ENCODE peak calls at places on chromosomes 11 and 22, in five cellular contexts. T, U, Q, H and Z are unnamed samples.
A peak's percentile ranks its signal among the peaks of the same experiment; 100 is the strongest.

GRCh38 chr11:34356918-34357645 is 728 bp downstream of the ABTB2 start:
- DNase-seq in T (no peak), U (peak; percentile 40), Q (peak; percentile 84), H (peak; percentile 51), Z (peak; percentile 89)

GRCh38 chr11:19553683-19554333 is 158.8 kb upstream of the NAV2 start:
- DNase-seq in T (peak; percentile 50), U (peak; percentile 78), Q (peak; percentile 78), H (peak; percentile 62), Z (peak; percentile 94)

GRCh38 chr11:116582621-116583020 is 190.2 kb downstream of the BUD13 start:
- DNase-seq in T (no peak), U (no peak), Q (no peak), H (no peak), Z (no peak)

GRCh38 chr11:8839957-8840945 is 70.7 kb upstream of the AKIP1 start:
- DNase-seq in T (no peak), U (peak; percentile 36), Q (peak; percentile 65), H (peak; percentile 74), Z (peak; percentile 77)

GRCh38 chr11:62545437-62546243 is 966 bp downstream of the AHNAK start:
- DNase-seq in T (peak; percentile 82), U (peak; percentile 96), Q (peak; percentile 97), H (peak; percentile 93), Z (peak; percentile 93)

GRCh38 chr22:48860557-48860956 is 967.1 kb downstream of the BRD1 start:
- DNase-seq in T (no peak), U (no peak), Q (no peak), H (no peak), Z (no peak)

GRCh38 chr11:125337836-125338235 is 158.2 kb downstream of the FEZ1 start:
- DNase-seq in T (no peak), U (peak; percentile 34), Q (no peak), H (peak; percentile 28), Z (peak; percentile 42)

GRCh38 chr11:111665779-111666178 is 63.5 kb downstream of the SIK2 start:
- DNase-seq in T (no peak), U (no peak), Q (peak; percentile 50), H (peak; percentile 71), Z (peak; percentile 71)

GRCh38 chr22:19759994-19760651 is 455 bp upstream of the TBX1 start:
- DNase-seq in T (no peak), U (no peak), Q (no peak), H (no peak), Z (no peak)

GRCh38 chr22:50674606-50675552 is 2.3 kb downstream of the SHANK3 start:
- DNase-seq in T (no peak), U (no peak), Q (peak; percentile 89), H (no peak), Z (peak; percentile 96)

GRCh38 chr11:107924306-107924705 is 3.9 kb upstream of the RAB39A start:
- DNase-seq in T (no peak), U (no peak), Q (no peak), H (no peak), Z (no peak)

GRCh38 chr11:16605440-16605970 is 132.9 kb upstream of the C11orf58 start:
- DNase-seq in T (no peak), U (peak; percentile 52), Q (peak; percentile 53), H (peak; percentile 44), Z (peak; percentile 78)

GRCh38 chr22:45576273-45576625 is 73.6 kb downstream of the FBLN1 start:
- DNase-seq in T (no peak), U (no peak), Q (no peak), H (no peak), Z (no peak)
- H3K4me3 ChIP-seq in T (no peak overlapping the region), U (no peak overlapping the region), Q (no peak overlapping the region), H (no peak overlapping the region), Z (no peak overlapping the region)

DNA sequence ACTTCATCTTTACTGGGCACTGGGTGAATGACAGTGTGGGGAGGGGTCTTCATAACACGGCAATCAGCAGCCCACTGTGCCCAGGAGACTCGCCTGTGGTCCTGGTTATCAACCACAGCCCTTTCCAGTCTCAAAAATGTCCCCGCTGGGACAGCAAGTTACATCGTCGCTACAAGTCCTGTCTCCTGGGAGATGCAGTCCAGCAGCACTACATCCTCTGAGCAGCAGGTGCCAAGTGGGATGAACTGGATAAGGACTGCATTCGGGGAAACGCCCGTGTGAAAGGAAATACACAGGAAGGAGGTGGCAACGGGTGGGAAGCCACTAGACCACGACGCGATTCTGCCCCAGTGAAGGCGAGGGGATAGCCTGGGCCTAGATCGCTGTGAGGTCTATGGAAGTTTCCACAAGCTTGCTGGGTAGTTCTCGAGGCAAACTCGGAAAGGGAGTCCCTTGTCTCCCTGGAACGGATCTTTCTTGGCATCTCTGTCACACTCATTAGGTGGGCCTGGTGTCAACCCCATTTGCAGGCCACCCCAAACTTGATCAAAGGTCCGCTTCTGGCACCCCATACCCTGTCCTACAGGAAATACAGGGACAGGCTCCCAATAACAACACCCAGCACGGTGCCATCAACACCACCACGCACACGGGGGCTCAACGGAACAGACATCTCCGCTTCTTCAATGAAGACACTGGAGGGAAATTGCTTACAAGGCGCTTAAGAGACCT is 4.4 kb downstream of the ASCL2 start:
- DNase-seq in T (no peak), U (no peak), Q (no peak), H (no peak), Z (peak; percentile 29)
- H3K27me3 ChIP-seq in T (no peaks in the 10 kb centered on the region), U (peaks cover 37% of the 10 kb centered on the region), Q (peaks cover 17% of the 10 kb centered on the region), H (peaks cover 63% of the 10 kb centered on the region), Z (peaks cover 67% of the 10 kb centered on the region)

GRCh38 chr22:17928391-17928790 is 96.0 kb downstream of the MICAL3 start:
- DNase-seq in T (no peak), U (no peak), Q (no peak), H (no peak), Z (no peak)
- H3K4me1 ChIP-seq in T (peaks cover 35% of the 10 kb centered on the region), U (peaks cover 45% of the 10 kb centered on the region), Q (peaks cover 4% of the 10 kb centered on the region), H (peaks cover 16% of the 10 kb centered on the region), Z (no peaks in the 10 kb centered on the region)

GRCh38 chr22:26485991-26486390 is 2.3 kb downstream of the SRRD start:
- DNase-seq in T (no peak), U (no peak), Q (no peak), H (no peak), Z (no peak)

GRCh38 chr22:26484360-26484706 is 656 bp downstream of the SRRD start:
- DNase-seq in T (no peak), U (no peak), Q (no peak), H (peak; percentile 31), Z (no peak)

GRCh38 chr22:26486394-26486793 is 2.7 kb downstream of the SRRD start:
- DNase-seq in T (no peak), U (no peak), Q (no peak), H (no peak), Z (no peak)

GRCh38 chr22:26483439-26484359 is at the start of the genes HPS4 and SRRD:
- DNase-seq in T (peak; percentile 67), U (peak; percentile 85), Q (peak; percentile 96), H (peak; percentile 88), Z (peak; percentile 97)

DNA sequence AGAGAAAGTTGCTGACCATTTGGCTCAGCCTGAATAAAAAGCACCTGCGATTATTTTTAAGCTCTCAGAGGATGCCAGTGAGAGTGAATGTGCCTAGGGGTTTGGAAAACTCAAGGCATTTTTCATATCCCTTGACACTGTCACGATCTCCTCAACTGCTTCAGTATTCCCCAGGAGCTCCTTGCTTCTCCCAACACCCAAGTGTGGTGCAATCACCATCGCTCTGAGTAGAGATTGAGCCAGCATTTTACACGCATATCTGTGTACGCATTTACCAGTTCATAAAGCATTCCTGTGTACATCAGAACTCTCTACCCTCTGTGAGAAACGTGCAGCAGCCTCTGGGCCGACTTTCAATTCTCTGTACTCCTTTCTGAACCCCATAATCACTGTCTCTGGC is 1.3 kb downstream of the SRRD start:
- DNase-seq in T (no peak), U (no peak), Q (no peak), H (no peak), Z (no peak)
- H3K4me3 ChIP-seq in T (no peak overlapping the region), U (no peak overlapping the region), Q (no peak overlapping the region), H (no peak overlapping the region), Z (peak overlapping the region; percentile 100)

DNA sequence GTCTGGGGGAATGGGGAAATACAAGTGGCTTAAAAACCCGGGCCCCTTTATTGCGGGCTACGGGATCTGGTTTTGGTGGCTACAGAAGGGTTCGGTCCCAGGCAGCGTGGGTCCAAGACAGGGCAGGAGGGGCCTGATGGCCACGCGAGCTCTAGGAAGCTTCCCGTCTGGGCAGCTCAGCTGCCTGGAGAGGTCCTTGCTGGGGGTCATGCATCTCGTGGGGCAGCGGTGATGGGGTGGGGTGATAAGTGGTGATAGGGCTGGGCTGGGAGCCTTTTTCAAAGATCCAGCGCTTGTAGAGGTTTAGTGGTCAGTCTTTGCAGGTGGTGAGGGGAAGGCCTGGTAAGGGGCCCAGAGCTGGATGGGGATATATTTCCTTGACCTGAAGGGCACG is 806 bp downstream of the PHOX2A start:
- DNase-seq in T (no peak), U (no peak), Q (no peak), H (no peak), Z (no peak)
- H3K27me3 ChIP-seq in T (peaks cover 11% of the 10 kb centered on the region), U (peaks cover 98% of the 10 kb centered on the region), Q (peaks cover 50% of the 10 kb centered on the region), H (peaks cover 72% of the 10 kb centered on the region), Z (peaks cover 81% of the 10 kb centered on the region)

GRCh38 chr11:36008576-36008975 is 64.7 kb downstream of the LDLRAD3 start:
- DNase-seq in T (no peak), U (no peak), Q (no peak), H (peak; percentile 48), Z (no peak)
- H3K4me1 ChIP-seq in T (peaks cover 31% of the 10 kb centered on the region), U (peaks cover 15% of the 10 kb centered on the region), Q (peaks cover 10% of the 10 kb centered on the region), H (peaks cover 16% of the 10 kb centered on the region), Z (peaks cover 4% of the 10 kb centered on the region)

GRCh38 chr11:73380897-73381410 is 4.8 kb downstream of the RELT start:
- DNase-seq in T (no peak), U (no peak), Q (no peak), H (no peak), Z (no peak)

GRCh38 chr11:73376803-73377629 is 817 bp downstream of the RELT start:
- DNase-seq in T (peak; percentile 51), U (no peak), Q (peak; percentile 74), H (peak; percentile 72), Z (peak; percentile 81)

GRCh38 chr11:73381589-73381988 is 5.4 kb downstream of the RELT start:
- DNase-seq in T (no peak), U (no peak), Q (no peak), H (no peak), Z (no peak)

GRCh38 chr11:73380321-73380720 is 4.1 kb downstream of the RELT start:
- DNase-seq in T (no peak), U (no peak), Q (no peak), H (no peak), Z (no peak)

DNA sequence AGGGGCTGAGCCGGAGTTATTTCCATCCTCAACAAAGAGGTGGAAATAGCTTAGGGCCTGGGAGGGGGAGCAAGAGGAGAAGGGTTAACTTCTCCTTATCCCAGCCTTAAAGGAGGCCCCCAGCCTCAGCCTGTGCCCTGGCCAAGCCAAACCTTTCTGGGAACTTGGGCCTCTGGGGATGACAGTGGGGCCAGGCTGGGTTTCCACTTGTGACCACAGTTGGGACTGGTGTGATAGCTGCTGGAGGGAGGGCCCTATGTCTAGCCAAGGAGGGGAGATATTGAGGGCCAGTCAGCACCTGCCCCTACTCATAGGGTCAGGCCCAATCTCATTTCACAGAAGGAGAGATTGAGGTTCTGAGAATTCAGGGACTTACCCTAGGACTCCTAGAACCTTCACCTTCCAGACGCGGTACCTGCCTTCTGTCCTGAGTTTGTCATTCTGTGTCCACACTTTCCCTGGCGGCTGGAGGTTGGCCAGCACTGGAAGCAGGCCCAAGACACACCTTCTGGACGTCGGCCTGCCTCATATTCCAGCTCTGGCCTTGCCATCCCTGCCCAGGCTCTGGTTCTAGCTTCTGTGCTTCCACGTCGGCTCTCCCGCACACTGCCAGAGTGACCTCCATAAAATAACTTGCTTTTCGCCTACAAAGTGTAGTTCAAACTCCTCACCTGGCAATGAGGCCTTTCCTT is 3.1 kb downstream of the RELT start:
- DNase-seq in T (no peak), U (no peak), Q (no peak), H (no peak), Z (no peak)
- H3K4me3 ChIP-seq in T (no peak overlapping the region), U (no peak overlapping the region), Q (no peak overlapping the region), H (no peak overlapping the region), Z (no peak overlapping the region)